ENCODE peak calls at places on chromosomes 5 and 9, in seven cellular contexts. N, A, T, I, J, S and O are unnamed samples.

GRCh38 chr5:142320427-142320732 is 4.4 kb downstream of the SPRY4 start:
- DNase-seq in N (no peak), A (no peak), T (no peak), I (no peak), J (no peak), S (no peak), O (no peak)

GRCh38 chr9:18056269-18056992 is 417.5 kb upstream of the ADAMTSL1 start:
- DNase-seq in N (no peak), A (no peak), T (no peak), I (no peak), J (no peak), S (no peak), O (no peak)

GRCh38 chr9:113492343-113493079 is 29.0 kb downstream of the RGS3 start:
- DNase-seq in N (no peak), A (no peak), T (no peak), I (no peak), J (peak), S (no peak), O (no peak)

GRCh38 chr9:15915711-15916110 is 362.9 kb downstream of the CCDC171 start:
- DNase-seq in N (no peak), A (no peak), T (no peak), I (no peak), J (no peak), S (no peak), O (no peak)

GRCh38 chr9:106962105-106962504 is 99.1 kb downstream of the ZNF462 start:
- DNase-seq in N (no peak), A (no peak), T (no peak), I (no peak), J (peak), S (no peak), O (no peak)

GRCh38 chr5:76402880-76403712 is at the start of gene IQGAP2:
- DNase-seq in N (peak), A (peak), T (peak), I (peak), J (peak), S (peak), O (peak)

GRCh38 chr9:108620767-108621166 is 235.0 kb downstream of the ACTL7B start:
- DNase-seq in N (no peak), A (no peak), T (no peak), I (no peak), J (peak), S (no peak), O (no peak)

GRCh38 chr5:151251001-151251551 is 1.9 kb upstream of the GM2A start:
- DNase-seq in N (no peak), A (no peak), T (no peak), I (no peak), J (no peak), S (no peak), O (no peak)

GRCh38 chr5:76040806-76041205 is 42.4 kb upstream of the SV2C start:
- DNase-seq in N (no peak), A (no peak), T (no peak), I (no peak), J (no peak), S (no peak), O (no peak)

GRCh38 chr9:126407125-126407870 is 80.7 kb downstream of the MVB12B start:
- DNase-seq in N (no peak), A (no peak), T (no peak), I (no peak), J (peak), S (no peak), O (no peak)

GRCh38 chr5:175652741-175653663 is 4.9 kb upstream of the HRH2 start:
- DNase-seq in N (no peak), A (no peak), T (peak), I (no peak), J (peak), S (peak), O (no peak)

GRCh38 chr5:151737421-151737820 is 21.0 kb downstream of the ATOX1 start:
- DNase-seq in N (no peak), A (no peak), T (no peak), I (no peak), J (no peak), S (no peak), O (no peak)

GRCh38 chr5:76794871-76795270 is 24.0 kb upstream of the F2RL1 start:
- DNase-seq in N (no peak), A (no peak), T (no peak), I (no peak), J (peak), S (no peak), O (no peak)

GRCh38 chr5:38208782-38209378 is 49.5 kb upstream of the EGFLAM start:
- DNase-seq in N (peak), A (peak), T (no peak), I (peak), J (peak), S (no peak), O (no peak)

GRCh38 chr9:9612270-9612669 is 1000.5 kb downstream of the PTPRD start:
- DNase-seq in N (no peak), A (no peak), T (no peak), I (no peak), J (no peak), S (no peak), O (peak)

GRCh38 chr9:71916834-71917534 is 5.5 kb downstream of the C9orf85 start:
- DNase-seq in N (no peak), A (no peak), T (no peak), I (no peak), J (no peak), S (no peak), O (no peak)

GRCh38 chr5:124819201-124819600 is 72.8 kb upstream of the ZNF608 start:
- DNase-seq in N (no peak), A (no peak), T (no peak), I (no peak), J (no peak), S (no peak), O (no peak)

GRCh38 chr5:168903082-168903481 is 323.9 kb upstream of the PANK3 start:
- DNase-seq in N (no peak), A (no peak), T (no peak), I (no peak), J (no peak), S (no peak), O (no peak)

GRCh38 chr5:60891667-60892066 is 47.6 kb upstream of the ELOVL7 start:
- DNase-seq in N (peak), A (no peak), T (no peak), I (no peak), J (no peak), S (no peak), O (no peak)

GRCh38 chr9:115267788-115268187 is 149.8 kb upstream of the TNC start:
- DNase-seq in N (peak), A (no peak), T (no peak), I (no peak), J (peak), S (no peak), O (no peak)

GRCh38 chr9:69583641-69584234 is 88.4 kb downstream of the APBA1 start:
- DNase-seq in N (no peak), A (no peak), T (no peak), I (no peak), J (no peak), S (no peak), O (no peak)

GRCh38 chr5:120096413-120096812 is 367.7 kb upstream of the PRR16 start:
- DNase-seq in N (no peak), A (no peak), T (no peak), I (no peak), J (peak), S (no peak), O (no peak)

GRCh38 chr5:142636093-142636492 is 49.8 kb downstream of the FGF1 start:
- DNase-seq in N (no peak), A (no peak), T (no peak), I (no peak), J (no peak), S (no peak), O (no peak)

GRCh38 chr5:172640822-172641358 is at the start of gene NEURL1B:
- DNase-seq in N (peak), A (peak), T (peak), I (peak), J (peak), S (peak), O (peak)

GRCh38 chr5:104512063-104512798 is 949.6 kb upstream of the NUDT12 start:
- DNase-seq in N (no peak), A (no peak), T (no peak), I (no peak), J (peak), S (no peak), O (no peak)

GRCh38 chr5:1746371-1747078 is 53.1 kb downstream of the MRPL36 start:
- DNase-seq in N (no peak), A (no peak), T (no peak), I (no peak), J (no peak), S (no peak), O (no peak)

GRCh38 chr9:138067594-138068367 is 190.2 kb downstream of the CACNA1B start:
- DNase-seq in N (no peak), A (no peak), T (no peak), I (no peak), J (no peak), S (no peak), O (no peak)

GRCh38 chr9:37292896-37293295 is 129.6 kb upstream of the GRHPR start:
- DNase-seq in N (no peak), A (no peak), T (no peak), I (no peak), J (no peak), S (no peak), O (no peak)

GRCh38 chr5:135114759-135115158 is 80.7 kb upstream of the PITX1 start:
- DNase-seq in N (no peak), A (no peak), T (no peak), I (no peak), J (no peak), S (no peak), O (no peak)

GRCh38 chr5:79512692-79513518 is 1.0 kb downstream of the HOMER1 start:
- DNase-seq in N (no peak), A (peak), T (no peak), I (peak), J (peak), S (peak), O (no peak)

GRCh38 chr9:76717176-76717575 is 47.1 kb upstream of the PCA3 start:
- DNase-seq in N (no peak), A (no peak), T (no peak), I (no peak), J (peak), S (no peak), O (peak)

GRCh38 chr5:9196403-9197224 is 349.3 kb downstream of the SEMA5A start:
- DNase-seq in N (no peak), A (no peak), T (no peak), I (no peak), J (peak), S (no peak), O (no peak)

GRCh38 chr5:132765311-132766019 is 11.6 kb downstream of the SEPTIN8 start:
- DNase-seq in N (no peak), A (no peak), T (no peak), I (no peak), J (no peak), S (no peak), O (no peak)

GRCh38 chr5:51033215-51033614 is 350.0 kb upstream of the ISL1 start:
- DNase-seq in N (peak), A (no peak), T (no peak), I (no peak), J (no peak), S (no peak), O (peak)

GRCh38 chr5:103428411-103428871 is 134.1 kb downstream of the NUDT12 start:
- DNase-seq in N (peak), A (no peak), T (no peak), I (no peak), J (peak), S (no peak), O (no peak)

GRCh38 chr9:130847306-130848217 is 12.5 kb downstream of the ABL1 start:
- DNase-seq in N (peak), A (peak), T (no peak), I (peak), J (peak), S (no peak), O (no peak)

GRCh38 chr5:112921031-112921832 is 795 bp downstream of the REEP5 start:
- DNase-seq in N (peak), A (peak), T (peak), I (peak), J (peak), S (peak), O (peak)

GRCh38 chr9:15711531-15712295 is 158.9 kb downstream of the CCDC171 start:
- DNase-seq in N (no peak), A (no peak), T (no peak), I (no peak), J (peak), S (no peak), O (no peak)

GRCh38 chr9:108244676-108245075 is 611.1 kb downstream of the ACTL7B start:
- DNase-seq in N (no peak), A (no peak), T (no peak), I (no peak), J (no peak), S (no peak), O (no peak)

GRCh38 chr5:17127743-17128231 is 89.6 kb upstream of the BASP1 start:
- DNase-seq in N (no peak), A (no peak), T (no peak), I (no peak), J (peak), S (no peak), O (no peak)